ENCODE peak calls at places on chromosome 11, in four cellular contexts. W, N, U and B are unnamed samples.

GRCh38 chr11:27524155-27524554 is 17.6 kb upstream of the LIN7C start:
- DNase-seq in W (no peak), N (no peak), U (no peak), B (no peak)

GRCh38 chr11:130165601-130166456 is 6.2 kb downstream of the ST14 start:
- DNase-seq in W (no peak), N (no peak), U (peak), B (no peak)

GRCh38 chr11:57249384-57250319 is 12.6 kb upstream of the APLNR start:
- DNase-seq in W (peak), N (no peak), U (peak), B (peak)

GRCh38 chr11:84430661-84431060 is 1144.5 kb upstream of the CCDC90B start:
- DNase-seq in W (no peak), N (no peak), U (no peak), B (no peak)

GRCh38 chr11:117834838-117835443 is 10.4 kb upstream of the FXYD2 start:
- DNase-seq in W (no peak), N (no peak), U (peak), B (no peak)

GRCh38 chr11:44997566-44997965 is 46.9 kb upstream of the TP53I11 start:
- DNase-seq in W (no peak), N (no peak), U (no peak), B (no peak)

GRCh38 chr11:126112547-126112946 is 49.9 kb upstream of the CDON start:
- DNase-seq in W (no peak), N (no peak), U (peak), B (no peak)

GRCh38 chr11:14669958-14670357 is 26.4 kb downstream of the PDE3B start:
- DNase-seq in W (no peak), N (no peak), U (no peak), B (no peak)

GRCh38 chr11:35059040-35059439 is 79.9 kb upstream of the CD44 start:
- DNase-seq in W (no peak), N (no peak), U (no peak), B (no peak)